ENCODE peak calls at places on chromosome 21, in four cellular contexts. H is cardiac muscle cell; I is CD4-positive, alpha-beta memory T cell; U is effector memory CD4-positive, alpha-beta T cell. C is an unnamed sample.
A peak's percentile ranks its signal among the peaks of the same experiment; 100 is the strongest.

GRCh38 chr21:37983336-37984095 is 67.3 kb upstream of the KCNJ6 start:
- DNase-seq in H (no peak), I (no peak), U (no peak), C (no peak)

GRCh38 chr21:41161428-41161827 is 6.5 kb upstream of the BACE2 start:
- DNase-seq in H (no peak), I (no peak), U (no peak), C (no peak)

GRCh38 chr21:41808094-41808493 is 41.2 kb upstream of the RIPK4 start:
- DNase-seq in H (no peak), I (no peak), U (no peak), C (no peak)

GRCh38 chr21:37639756-37640155 is 273.2 kb downstream of the DYRK1A start:
- DNase-seq in H (no peak), I (no peak), U (no peak), C (no peak)

GRCh38 chr21:43012596-43012995 is 38.2 kb downstream of the PKNOX1 start:
- DNase-seq in H (no peak), I (no peak), U (no peak), C (no peak)

GRCh38 chr21:34082769-34083168 is 9.4 kb downstream of the MRPS6 start:
- DNase-seq in H (no peak), I (no peak), U (no peak), C (no peak)

GRCh38 chr21:30104246-30104645 is 62.4 kb downstream of the CLDN17 start:
- DNase-seq in H (no peak), I (no peak), U (no peak), C (no peak)

GRCh38 chr21:38702196-38702595 is 103.5 kb upstream of the ETS2 start:
- DNase-seq in H (no peak), I (no peak), U (no peak), C (no peak)

GRCh38 chr21:19440792-19441494 is 1037.4 kb upstream of the TMPRSS15 start:
- DNase-seq in H (no peak), I (no peak), U (no peak), C (no peak)

GRCh38 chr21:44092201-44092600 is 15.0 kb upstream of the PWP2 start:
- DNase-seq in H (no peak), I (no peak), U (no peak), C (no peak)
- H3K27ac ChIP-seq in H (no peak overlapping the region), I (no peak overlapping the region), U (no peak overlapping the region), C (no peak overlapping the region)

DNA sequence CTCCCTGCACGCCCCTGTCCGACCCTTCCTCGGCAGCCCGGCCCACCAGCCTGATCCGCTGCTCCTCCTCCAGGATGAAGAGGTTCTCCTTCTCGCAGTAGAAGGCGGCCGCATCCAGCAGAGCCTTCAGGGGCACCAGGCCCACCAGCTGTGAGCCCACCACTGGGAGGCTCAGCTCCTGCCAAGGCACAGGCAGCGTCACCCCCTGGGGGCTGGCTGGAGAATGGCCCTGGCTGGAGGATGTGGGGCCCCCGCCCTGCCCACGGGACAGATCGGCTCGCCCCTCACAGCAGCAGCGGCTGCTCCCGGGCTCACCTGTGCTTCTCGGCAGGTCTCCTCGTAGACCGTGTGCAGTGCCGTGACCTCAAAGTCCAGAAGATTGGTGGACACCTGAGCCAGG is 5.3 kb downstream of the FTCD start:
- DNase-seq in H (no peak), I (no peak), U (no peak), C (no peak)
- H3K27ac ChIP-seq in H (no peak overlapping the region), I (no peak overlapping the region), U (no peak overlapping the region), C (no peak overlapping the region)

GRCh38 chr21:28311776-28312175 is 680.9 kb downstream of the LTN1 start:
- DNase-seq in H (no peak), I (no peak), U (no peak), C (no peak)
- H3K27ac ChIP-seq in H (no peak overlapping the region), I (no peak overlapping the region), U (no peak overlapping the region), C (no peak overlapping the region)

GRCh38 chr21:31713115-31713514 is 18.8 kb downstream of the SCAF4 start:
- DNase-seq in H (no peak), I (no peak), U (no peak), C (no peak)

GRCh38 chr21:31711745-31712144 is 20.2 kb downstream of the SCAF4 start:
- DNase-seq in H (no peak), I (no peak), U (no peak), C (no peak)

GRCh38 chr21:31716106-31716505 is 15.8 kb downstream of the SCAF4 start:
- DNase-seq in H (no peak), I (no peak), U (no peak), C (no peak)

GRCh38 chr21:31714741-31715365 is 17.1 kb downstream of the SCAF4 start:
- DNase-seq in H (no peak), I (no peak), U (no peak), C (no peak)

DNA sequence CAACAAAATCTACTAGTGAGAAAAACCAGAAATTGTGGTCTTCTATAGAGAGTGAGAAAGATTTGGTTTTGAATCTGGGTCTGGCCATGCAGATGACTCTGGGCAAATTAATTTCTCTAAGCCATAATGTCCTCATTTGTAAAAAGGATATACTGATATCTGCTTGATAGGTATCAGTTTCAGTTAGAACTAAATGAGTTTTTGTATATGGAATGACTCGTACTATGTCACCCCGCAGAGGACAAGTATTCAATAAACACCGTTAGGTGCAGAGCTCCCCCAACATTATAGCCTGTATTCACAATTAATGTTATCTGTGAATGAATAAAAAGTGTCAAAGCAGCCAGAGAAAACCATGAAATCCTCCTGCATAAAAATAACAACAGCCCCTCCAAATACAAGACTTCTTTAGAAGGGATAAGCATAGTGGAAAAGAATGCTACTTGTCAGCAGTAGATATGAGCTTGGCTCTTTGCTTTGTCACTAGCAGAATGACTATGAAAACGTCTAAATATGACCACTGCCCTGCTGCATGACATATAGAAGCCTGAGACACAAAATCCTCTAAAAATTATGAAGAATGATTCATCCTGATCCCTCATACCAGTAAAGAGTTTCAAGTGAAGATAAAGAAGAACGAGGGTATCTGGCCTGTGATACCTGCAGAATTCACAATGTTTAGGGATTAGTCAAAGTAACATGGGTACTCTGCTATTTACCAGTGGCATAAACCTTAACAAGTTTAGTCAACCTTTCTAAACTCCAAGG is 17.8 kb downstream of the SCAF4 start:
- DNase-seq in H (no peak), I (no peak), U (no peak), C (no peak)
- H3K27ac ChIP-seq in H (peak overlapping the region; percentile 46), I (no peak overlapping the region), U (no peak overlapping the region), C (no peak overlapping the region)

DNA sequence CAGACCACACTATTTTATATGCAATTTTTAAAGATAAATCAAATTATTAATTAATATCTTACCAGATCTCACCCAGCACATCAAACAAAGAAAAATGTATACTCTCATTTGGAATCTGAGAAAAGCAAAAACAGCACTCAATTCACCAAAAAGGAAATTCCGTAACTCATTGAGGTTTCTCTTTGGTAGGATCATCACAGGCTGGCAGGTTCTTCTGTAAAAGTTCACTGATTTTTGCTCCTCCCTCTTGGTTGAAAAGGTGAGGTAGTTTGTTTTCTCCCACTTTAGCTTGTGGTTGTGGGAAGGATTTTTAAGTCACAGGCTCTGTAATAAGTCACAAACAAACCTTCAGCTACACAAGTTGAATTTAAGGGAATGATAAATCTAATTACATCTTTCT is at the start of gene LIPI:
- DNase-seq in H (no peak), I (no peak), U (no peak), C (no peak)
- H3K27ac ChIP-seq in H (no peak within 1 kb of the TSS), I (no peak within 1 kb of the TSS), U (no peak within 1 kb of the TSS), C (no peak within 1 kb of the TSS)

DNA sequence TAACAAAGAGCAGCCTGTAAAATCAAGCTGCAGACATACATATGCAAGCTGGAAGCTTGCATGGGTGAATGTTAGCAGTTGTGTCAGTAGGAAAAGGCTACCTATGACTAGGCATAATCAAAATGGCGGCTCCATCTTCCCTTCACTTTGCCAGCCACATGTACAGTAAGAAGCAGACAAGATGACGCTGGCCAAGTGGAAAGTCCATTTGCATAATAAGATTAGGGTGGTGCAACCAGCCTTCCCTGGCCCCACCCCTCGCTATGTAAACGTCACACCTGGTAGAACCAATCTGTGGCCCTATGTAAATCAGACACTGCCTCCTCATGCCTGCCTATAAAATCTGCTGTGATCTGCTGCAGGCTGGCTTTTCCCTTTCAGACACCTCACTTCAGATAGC is 171.9 kb upstream of the USP25 start:
- DNase-seq in H (no peak), I (no peak), U (no peak), C (no peak)
- H3K27ac ChIP-seq in H (no peak overlapping the region), I (no peak overlapping the region), U (no peak overlapping the region), C (no peak overlapping the region)